ENCODE peak calls at places on chromosomes 6 and 20, in seven cellular contexts. O is H1, J is HCT116, P is GM12878, N is SK-N-SH, Z is K562, L is HepG2. K is an unnamed sample.

GRCh38 chr6:138765896-138766487 is 7.6 kb upstream of the CCDC28A start:
- DNase-seq in O (no peak), N (peak), L (peak), J (peak), P (no peak), Z (peak), K (no peak)

GRCh38 chr20:60091284-60091683 is 133.1 kb downstream of the CDH26 start:
- DNase-seq in N (no peak), J (no peak), Z (no peak), O (no peak), L (no peak), P (no peak), K (no peak)

GRCh38 chr6:37061157-37061804 is 55.8 kb downstream of the FGD2 start:
- DNase-seq in L (no peak), J (no peak), O (no peak), N (peak), Z (no peak), P (no peak), K (no peak)

GRCh38 chr6:116218172-116218633 is 35.7 kb downstream of the TSPYL4 start:
- DNase-seq in L (no peak), P (no peak), N (no peak), O (no peak), J (no peak), Z (no peak), K (no peak)

GRCh38 chr6:122766256-122766655 is 13.3 kb upstream of the FABP7 start:
- DNase-seq in Z (no peak), J (no peak), P (no peak), O (no peak), N (no peak), L (no peak), K (no peak)

GRCh38 chr6:112562348-112563220 is 215.5 kb downstream of the RFPL4B start:
- DNase-seq in O (no peak), Z (no peak), N (no peak), L (no peak), P (no peak), J (no peak), K (no peak)

GRCh38 chr6:34322732-34323131 is 69.7 kb downstream of the NUDT3 start:
- DNase-seq in Z (no peak), J (no peak), N (no peak), L (no peak), P (no peak), O (no peak), K (no peak)

GRCh38 chr6:170224694-170225660 is 65.9 kb downstream of the DLL1 start:
- DNase-seq in P (no peak), J (no peak), N (no peak), L (no peak), Z (no peak), O (peak), K (no peak)

GRCh38 chr6:24927234-24927955 is 8.4 kb downstream of the RIPOR2 start:
- DNase-seq in P (no peak), O (no peak), N (no peak), Z (no peak), J (no peak), L (no peak), K (no peak)

GRCh38 chr6:2970034-2970685 is 1.2 kb downstream of the SERPINB6 start:
- DNase-seq in L (no peak), J (no peak), N (peak), Z (no peak), O (no peak), P (no peak), K (no peak)

GRCh38 chr20:44739952-44740351 is 5.7 kb upstream of the KCNK15 start:
- DNase-seq in O (no peak), N (no peak), Z (no peak), P (no peak), L (no peak), J (no peak), K (no peak)

GRCh38 chr6:140537834-140538680 is 1163.6 kb upstream of the CITED2 start:
- DNase-seq in P (no peak), J (no peak), L (peak), N (no peak), O (no peak), Z (no peak), K (peak)

GRCh38 chr6:27761391-27761790 is 150.8 kb downstream of the OR2B2 start:
- DNase-seq in J (no peak), N (no peak), Z (peak), L (no peak), P (no peak), O (no peak), K (no peak)

GRCh38 chr6:31729515-31729978 is 448 bp upstream of the DDAH2 start:
- DNase-seq in P (peak), J (peak), O (peak), Z (peak), N (peak), L (peak), K (peak)

GRCh38 chr20:32449890-32450401 is 91.8 kb downstream of the ASXL1 start:
- DNase-seq in N (peak), O (no peak), P (no peak), J (no peak), Z (no peak), L (no peak), K (no peak)

GRCh38 chr6:137928286-137928685 is 61.2 kb downstream of the TNFAIP3 start:
- DNase-seq in J (no peak), Z (no peak), N (no peak), P (no peak), O (no peak), L (no peak), K (no peak)

GRCh38 chr6:110035321-110035720 is 57.2 kb downstream of the GPR6 start:
- DNase-seq in J (no peak), P (no peak), L (no peak), O (no peak), Z (no peak), N (no peak), K (no peak)

GRCh38 chr20:38649275-38649891 is 47.8 kb downstream of the ARHGAP40 start:
- DNase-seq in L (peak), Z (peak), N (peak), O (peak), P (no peak), J (no peak), K (peak)

GRCh38 chr6:43060034-43060754 is 763 bp downstream of the KLC4 start:
- DNase-seq in P (no peak), L (peak), O (no peak), Z (peak), J (no peak), N (no peak), K (no peak)

GRCh38 chr6:87093651-87094050 is 1.3 kb downstream of the CGA start:
- DNase-seq in N (no peak), O (no peak), L (no peak), J (no peak), P (no peak), Z (no peak), K (no peak)

GRCh38 chr6:142853244-142854180 is 91.5 kb downstream of the HIVEP2 start:
- DNase-seq in N (no peak), L (no peak), O (no peak), Z (no peak), P (no peak), J (no peak), K (no peak)

GRCh38 chr6:15386756-15387112 is 140.9 kb downstream of the JARID2 start:
- DNase-seq in P (no peak), L (no peak), O (no peak), Z (no peak), N (no peak), J (no peak), K (no peak)

GRCh38 chr20:50357783-50358161 is 152.4 kb upstream of the PTPN1 start:
- DNase-seq in N (no peak), L (no peak), P (no peak), J (no peak), O (no peak), Z (no peak), K (no peak)

DNA sequence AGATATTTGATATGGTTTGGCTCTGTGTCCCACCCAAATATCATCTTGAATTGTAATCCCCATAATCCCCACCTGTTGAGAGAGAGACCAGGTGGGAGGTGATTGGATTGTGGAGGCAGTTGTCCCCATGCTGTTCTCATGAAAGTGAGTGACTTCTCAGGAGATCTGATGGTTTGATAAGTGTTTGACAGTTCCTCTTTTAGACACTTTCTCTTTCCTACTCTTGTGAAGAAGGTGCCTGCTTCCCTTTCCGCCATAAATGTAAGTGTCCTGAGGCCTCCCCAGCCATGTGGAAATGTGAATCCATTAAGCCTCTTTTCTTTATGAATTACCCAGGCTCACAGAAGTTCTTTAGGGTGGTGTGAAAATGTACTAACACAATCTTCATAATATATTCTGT is 1404.0 kb upstream of the ADGRB3 start:
- DNase-seq in N (no peak), J (no peak), P (no peak), O (no peak), Z (no peak), L (no peak), K (no peak)
- TF ChIP-seq YY1 in N (no peak), J (no peak), P (no peak), O (no peak), Z (no peak), L (no peak), K (no peak)

GRCh38 chr6:40815731-40816130 is 223.3 kb downstream of the UNC5CL start:
- DNase-seq in J (no peak), Z (no peak), N (no peak), P (no peak), O (no peak), L (no peak), K (no peak)

GRCh38 chr6:40817369-40817768 is 221.7 kb downstream of the UNC5CL start:
- DNase-seq in O (no peak), P (no peak), N (no peak), J (no peak), Z (no peak), L (no peak), K (no peak)

GRCh38 chr6:40819182-40819834 is 219.7 kb downstream of the UNC5CL start:
- DNase-seq in Z (no peak), P (no peak), L (no peak), O (no peak), J (no peak), N (no peak), K (no peak)

DNA sequence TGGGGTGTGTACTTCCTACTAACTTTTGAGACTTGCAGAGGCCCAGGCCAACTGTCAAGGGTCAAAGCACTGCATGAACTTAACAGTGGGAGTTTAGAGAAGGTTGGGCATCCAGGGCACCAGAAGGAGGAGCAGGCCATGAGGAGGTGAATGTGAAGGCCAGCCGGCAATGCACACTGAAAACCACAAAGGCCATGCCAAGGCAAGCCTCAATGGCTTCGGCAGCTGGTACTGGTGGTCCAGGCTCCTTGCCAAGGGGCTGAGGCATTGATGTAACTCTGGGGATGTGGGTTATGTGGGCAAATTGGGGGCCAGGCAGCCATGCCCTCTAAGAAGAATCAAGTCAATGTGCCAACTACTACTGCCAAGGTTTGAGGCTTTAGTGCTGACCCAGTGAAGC is 222.4 kb downstream of the UNC5CL start:
- DNase-seq in J (no peak), O (no peak), L (no peak), P (no peak), N (no peak), Z (no peak), K (no peak)
- TF ChIP-seq YY1 in J (no peak), O (no peak), L (no peak), P (no peak), N (no peak), Z (no peak), K (no peak)

GRCh38 chr6:22954749-22955385 is 385.5 kb downstream of the HDGFL1 start:
- DNase-seq in N (no peak), P (no peak), O (no peak), L (peak), Z (no peak), J (no peak), K (no peak)
- TF ChIP-seq YY1 in N (no peak), P (no peak), O (no peak), L (no peak), Z (no peak), J (no peak), K (no peak)

DNA sequence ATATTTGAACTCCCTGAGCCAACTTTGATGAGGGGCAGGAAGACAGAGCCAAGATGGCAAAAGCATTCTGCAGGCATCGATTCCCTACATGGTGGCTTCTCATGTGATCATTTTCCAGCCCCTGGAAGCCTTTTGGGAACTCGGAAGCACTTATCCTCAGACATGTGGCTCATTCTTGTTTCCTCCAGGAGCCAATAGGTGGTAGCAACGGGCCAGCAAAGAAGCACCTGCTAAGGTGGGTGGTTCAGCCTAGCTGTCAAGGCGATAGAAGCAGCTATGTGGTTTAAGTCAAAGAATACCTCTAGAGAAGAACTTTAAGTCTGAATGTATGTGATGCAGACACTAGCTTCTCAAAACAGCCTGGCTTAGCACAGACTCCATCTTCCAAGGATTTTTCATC is 64.9 kb upstream of the PAX1 start:
- DNase-seq in L (peak), J (peak), P (no peak), Z (no peak), N (no peak), O (peak), K (peak)
- TF ChIP-seq YY1 in L (no peak), J (no peak), P (no peak), Z (no peak), N (no peak), O (no peak), K (no peak)

GRCh38 chr6:44217332-44218143 is 812 bp downstream of the MYMX start:
- DNase-seq in Z (no peak), O (peak), L (no peak), P (no peak), N (no peak), J (no peak), K (no peak)

GRCh38 chr6:44214307-44214706 is 2.4 kb upstream of the MYMX start:
- DNase-seq in P (no peak), N (no peak), J (no peak), O (no peak), Z (no peak), L (no peak), K (no peak)

GRCh38 chr6:44219815-44220784 is 3.3 kb upstream of the SLC29A1 start:
- DNase-seq in L (no peak), Z (no peak), N (no peak), O (no peak), J (no peak), P (no peak), K (no peak)

GRCh38 chr6:44219053-44219814 is 2.5 kb downstream of the MYMX start:
- DNase-seq in L (peak), O (peak), P (no peak), J (no peak), N (peak), Z (peak), K (peak)

DNA sequence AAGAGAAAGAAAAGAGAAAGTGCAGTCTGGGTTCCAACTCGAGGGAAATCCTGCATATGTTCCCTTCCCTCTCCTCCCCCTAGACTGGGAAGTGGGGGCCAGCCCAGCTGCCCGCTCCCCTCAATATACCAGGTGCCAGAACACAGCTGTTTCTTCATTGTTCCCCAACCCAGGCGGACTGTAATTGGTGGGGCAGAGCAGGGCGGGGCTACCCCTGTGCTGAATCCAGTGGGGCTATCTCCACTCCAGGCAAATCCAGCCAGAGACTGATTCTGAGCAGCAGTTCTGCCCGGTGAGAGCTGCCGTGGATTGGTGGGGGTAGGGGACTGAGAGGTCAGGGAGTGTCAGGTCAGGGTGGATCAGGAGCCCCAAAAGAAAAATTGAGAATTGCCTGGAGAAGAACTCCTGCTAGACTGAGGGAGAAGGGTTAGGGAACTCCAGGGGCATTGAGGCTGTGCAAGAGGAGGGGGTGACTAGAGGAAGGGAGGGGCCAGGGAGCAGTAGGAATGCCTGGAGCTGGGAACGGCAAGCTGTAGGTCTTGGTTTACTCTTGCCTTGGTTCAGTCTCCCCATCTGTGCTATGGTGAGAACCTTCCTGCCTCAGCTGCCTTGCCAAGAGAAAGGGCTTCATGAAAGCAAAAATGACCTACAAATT is at the start of gene MYMX:
- DNase-seq in Z (no peak), P (no peak), N (no peak), J (no peak), O (peak), L (no peak), K (no peak)
- TF ChIP-seq YY1 in Z (no peak), P (no peak), N (no peak), J (no peak), O (no peak), L (no peak), K (no peak)

DNA sequence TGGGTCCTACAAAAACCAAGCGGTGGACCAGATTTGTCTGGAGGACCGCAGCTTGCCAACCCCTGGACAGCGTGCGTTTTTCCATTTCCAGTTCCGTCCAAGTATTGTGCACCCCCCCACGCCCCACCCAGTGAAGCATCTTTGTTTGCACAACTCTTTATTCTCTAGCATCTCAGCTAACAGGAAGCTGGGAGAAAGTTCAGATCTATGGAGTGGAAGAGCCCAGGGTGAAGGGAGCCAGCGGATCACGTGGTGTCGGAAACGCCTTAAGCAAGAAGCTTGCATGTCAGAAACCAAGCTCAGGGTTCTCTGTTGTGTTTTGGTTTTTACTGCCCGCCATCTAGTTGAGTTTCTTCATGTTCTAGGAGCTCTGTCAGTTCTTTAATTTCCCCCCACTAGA is 29.9 kb downstream of the ARID1B start:
- DNase-seq in J (no peak), O (no peak), P (no peak), L (no peak), N (no peak), Z (no peak), K (no peak)
- TF ChIP-seq YY1 in J (no peak), O (no peak), P (no peak), L (no peak), N (no peak), Z (no peak), K (no peak)

DNA sequence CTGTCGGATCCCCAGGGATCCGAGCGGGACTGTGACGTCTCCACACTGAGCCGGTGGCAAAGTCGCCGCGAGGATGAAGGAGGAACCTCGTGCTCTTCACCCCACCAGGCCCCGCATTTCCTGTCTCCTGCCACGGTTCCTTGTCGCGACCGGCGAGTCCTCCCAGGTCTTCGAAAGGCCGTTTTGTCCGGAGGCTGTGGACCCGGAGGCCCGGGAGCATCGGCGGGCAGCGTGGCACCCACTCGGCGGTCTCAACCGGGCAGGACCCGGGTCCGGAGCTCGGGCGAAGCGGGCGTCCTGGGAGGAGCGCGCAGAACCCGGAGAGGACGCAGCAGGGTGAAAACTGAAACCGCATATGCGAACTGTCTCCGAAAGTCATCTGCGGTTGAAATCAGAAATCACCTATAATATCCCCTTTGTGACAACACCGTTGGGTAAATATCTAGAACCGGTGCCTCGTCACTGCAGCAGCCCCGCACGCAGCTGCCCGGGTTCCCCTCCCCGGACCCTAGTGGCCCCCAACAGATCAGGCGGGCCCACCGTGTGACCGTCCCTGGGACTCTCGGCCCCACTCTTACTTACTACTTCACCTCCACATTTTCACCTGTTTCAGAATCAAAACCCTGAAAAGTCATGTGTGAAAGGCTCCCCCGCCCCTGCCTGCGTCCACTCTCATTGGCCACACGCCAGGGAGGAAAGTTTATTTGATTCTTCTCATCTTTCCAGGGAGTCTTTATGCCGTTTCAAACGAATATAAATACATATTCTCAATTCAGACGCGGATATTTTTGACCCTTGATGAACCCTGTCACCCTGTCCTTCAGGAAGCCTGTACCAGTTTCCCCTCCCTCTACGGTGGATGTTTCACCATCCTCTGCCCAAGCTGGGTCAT is 3.0 kb upstream of the ULBP2 start:
- DNase-seq in Z (no peak), N (peak), L (no peak), J (no peak), O (peak), P (peak), K (no peak)
- TF ChIP-seq YY1 in Z (no peak), N (no peak), L (no peak), J (no peak), O (no peak), P (no peak), K (no peak)

GRCh38 chr6:21931641-21932335 is 338.2 kb downstream of the SOX4 start:
- DNase-seq in J (no peak), O (no peak), N (no peak), L (no peak), P (no peak), Z (no peak), K (no peak)
- TF ChIP-seq YY1 in J (no peak), O (no peak), N (no peak), L (no peak), P (no peak), Z (no peak), K (no peak)